ENCODE peak calls at places on chromosome 19, in nine cellular contexts. C is heart right ventricle, Z is cardiac muscle cell, K is pancreas, E is sigmoid colon, X is neural progenitor cell, O is ovary, P is A673, N is breast epithelium. A is an unnamed sample. For H3K4me1, the result is how much of the 10 kb centered on the place peaks cover.

GRCh38 chr19:50649433-50650391 is at the start of gene C19orf81:
- DNase-seq in C (no peak), Z (peak), K (no peak), E (no peak), X (peak), O (no peak), P (peak), N (no peak), A (no peak)

GRCh38 chr19:54325194-54325621 is 12.2 kb upstream of the LILRA5 start:
- DNase-seq in C (no peak), Z (peak), K (no peak), E (no peak), X (peak), O (no peak), P (peak), N (no peak), A (no peak)

GRCh38 chr19:23777216-23777615 is 18.5 kb upstream of the ZNF681 start:
- DNase-seq in C (no peak), Z (no peak), K (no peak), E (no peak), X (no peak), O (no peak), P (no peak), N (no peak), A (no peak)

GRCh38 chr19:1467512-1468273 is 11.3 kb downstream of the C19orf25 start:
- DNase-seq in C (no peak), Z (no peak), K (peak), E (no peak), X (peak), O (no peak), P (no peak), N (no peak), A (no peak)

GRCh38 chr19:41323023-41323422 is 13.1 kb downstream of the CCDC97 start:
- DNase-seq in C (no peak), Z (no peak), K (no peak), E (peak), X (no peak), O (peak), P (no peak), N (no peak), A (no peak)

GRCh38 chr19:34690372-34690771 is 12.9 kb downstream of the ZNF302 start:
- DNase-seq in C (no peak), Z (no peak), K (no peak), E (no peak), X (no peak), O (no peak), P (no peak), N (no peak), A (no peak)

GRCh38 chr19:50644315-50644915 is 4.7 kb upstream of the SYT3 start:
- DNase-seq in C (no peak), Z (no peak), K (no peak), E (no peak), X (no peak), O (no peak), P (no peak), N (no peak), A (no peak)

GRCh38 chr19:49338691-49339363 is 3.6 kb downstream of the CD37 start:
- DNase-seq in C (peak), Z (peak), K (peak), E (peak), X (peak), O (peak), P (peak), N (peak), A (peak)

GRCh38 chr19:33424181-33424580 is 50.7 kb downstream of the CEBPG start:
- DNase-seq in C (no peak), Z (no peak), K (no peak), E (no peak), X (no peak), O (no peak), P (no peak), N (no peak), A (no peak)

GRCh38 chr19:11375143-11375948 is 880 bp downstream of the SWSAP1 start:
- DNase-seq in C (peak), Z (peak), K (peak), E (peak), X (peak), O (peak), P (peak), N (peak), A (peak)

GRCh38 chr19:13103961-13104847 is 1.5 kb upstream of the LYL1 start:
- DNase-seq in C (peak), Z (peak), K (peak), E (peak), X (peak), O (peak), P (no peak), N (no peak), A (no peak)

GRCh38 chr19:30780032-30780431 is 407.8 kb downstream of the ZNF536 start:
- DNase-seq in C (no peak), Z (no peak), K (no peak), E (no peak), X (no peak), O (no peak), P (peak), N (peak), A (no peak)

GRCh38 chr19:55670280-55671053 is 4.6 kb upstream of the EPN1 start:
- DNase-seq in C (no peak), Z (no peak), K (peak), E (peak), X (peak), O (peak), P (peak), N (no peak), A (no peak)

GRCh38 chr19:55212447-55212846 is 3.1 kb upstream of the PTPRH start:
- DNase-seq in C (no peak), Z (no peak), K (no peak), E (no peak), X (no peak), O (no peak), P (peak), N (no peak), A (no peak)

GRCh38 chr19:47331931-47332547 is at the start of gene C5AR2:
- DNase-seq in C (no peak), Z (no peak), K (no peak), E (no peak), X (no peak), O (no peak), P (no peak), N (no peak), A (no peak)

GRCh38 chr19:10891360-10892108 is 20.2 kb downstream of the CARM1 start:
- DNase-seq in C (no peak), Z (no peak), K (no peak), E (no peak), X (no peak), O (no peak), P (no peak), N (peak), A (peak)

GRCh38 chr19:36488816-36489138 is 584 bp downstream of the ZNF566 start:
- DNase-seq in C (peak), Z (peak), K (peak), E (no peak), X (peak), O (no peak), P (peak), N (no peak), A (no peak)

GRCh38 chr19:57269515-57270250 is 10.6 kb upstream of the ZNF460 start:
- DNase-seq in C (no peak), Z (no peak), K (no peak), E (no peak), X (no peak), O (no peak), P (peak), N (no peak), A (no peak)

GRCh38 chr19:9735986-9736385 is 32.6 kb downstream of the ZNF846 start:
- DNase-seq in C (no peak), Z (no peak), K (no peak), E (no peak), X (no peak), O (no peak), P (no peak), N (no peak), A (no peak)

GRCh38 chr19:51172223-51172622 is 30.1 kb downstream of the SIGLEC7 start:
- DNase-seq in C (no peak), Z (no peak), K (no peak), E (no peak), X (no peak), O (no peak), P (no peak), N (no peak), A (no peak)

GRCh38 chr19:3986260-3987041 is 1.2 kb upstream of the EEF2 start:
- DNase-seq in C (peak), Z (peak), K (no peak), E (no peak), X (peak), O (no peak), P (peak), N (peak), A (no peak)

GRCh38 chr19:35975608-35976214 is 19.3 kb upstream of the SDHAF1 start:
- DNase-seq in C (no peak), Z (peak), K (no peak), E (no peak), X (peak), O (no peak), P (no peak), N (no peak), A (no peak)

GRCh38 chr19:14021474-14021873 is 6.5 kb upstream of the RLN3 start:
- DNase-seq in C (no peak), Z (no peak), K (no peak), E (no peak), X (peak), O (no peak), P (peak), N (no peak), A (no peak)

GRCh38 chr19:56642711-56643459 is at the start of gene SMIM17:
- DNase-seq in C (no peak), Z (no peak), K (no peak), E (no peak), X (no peak), O (no peak), P (no peak), N (no peak), A (no peak)

GRCh38 chr19:17069249-17069648 is 6.0 kb downstream of the HAUS8 start:
- DNase-seq in C (no peak), Z (peak), K (no peak), E (no peak), X (no peak), O (no peak), P (no peak), N (no peak), A (no peak)
- TF ChIP-seq CTCF in C (no peak), Z (no peak), K (no peak), E (no peak), X (no peak), O (no peak), P (no peak), N (no peak), A (no peak)

DNA sequence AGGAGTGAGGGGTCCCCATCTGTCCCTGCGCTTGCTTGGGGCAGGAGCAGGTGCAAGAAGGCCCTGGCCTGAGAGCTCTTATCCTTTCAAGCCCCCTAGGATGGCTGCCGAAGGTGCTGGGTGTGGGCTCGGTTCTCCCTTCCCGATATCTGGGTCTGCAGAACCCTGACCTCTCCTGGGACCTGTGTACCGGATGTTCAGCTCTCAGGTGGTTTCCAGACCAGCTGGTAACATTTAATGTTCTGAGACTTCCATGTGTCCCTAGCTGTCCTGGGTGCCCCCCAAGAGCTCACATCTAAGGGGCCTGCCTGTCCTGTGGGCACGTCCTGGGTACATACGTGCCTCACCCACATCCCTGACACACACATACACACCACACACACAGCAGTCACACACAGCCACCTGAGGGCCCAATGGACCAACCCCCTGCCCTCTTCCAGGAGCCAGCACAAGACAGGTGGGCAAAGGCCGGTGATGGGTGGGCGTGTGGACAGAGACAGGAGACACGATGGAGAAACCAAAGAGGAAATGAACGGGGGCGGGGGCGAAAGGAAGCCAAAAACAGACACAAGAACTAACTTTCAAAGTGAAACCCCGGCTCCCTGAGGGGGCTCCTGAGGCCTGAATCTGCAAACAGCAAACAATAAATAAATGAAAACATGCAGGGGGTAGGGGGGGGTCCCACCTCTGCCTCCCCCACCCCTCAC is 124.3 kb downstream of the PTPRS start:
- DNase-seq in C (no peak), Z (no peak), K (no peak), E (no peak), X (no peak), O (no peak), P (no peak), N (no peak), A (no peak)
- H3K4me1 ChIP-seq in C (under half), Z (under half), K (under half), E (under half), X (under half), O (under half), P (under half), N (under half), A (under half)

GRCh38 chr19:2478324-2478755 is 2.4 kb downstream of the GADD45B start:
- DNase-seq in C (peak), Z (peak), K (peak), E (peak), X (peak), O (peak), P (peak), N (peak), A (peak)
- TF ChIP-seq CTCF in C (no peak), Z (peak), K (no peak), E (peak), X (peak), O (peak), P (peak), N (peak), A (peak)

DNA sequence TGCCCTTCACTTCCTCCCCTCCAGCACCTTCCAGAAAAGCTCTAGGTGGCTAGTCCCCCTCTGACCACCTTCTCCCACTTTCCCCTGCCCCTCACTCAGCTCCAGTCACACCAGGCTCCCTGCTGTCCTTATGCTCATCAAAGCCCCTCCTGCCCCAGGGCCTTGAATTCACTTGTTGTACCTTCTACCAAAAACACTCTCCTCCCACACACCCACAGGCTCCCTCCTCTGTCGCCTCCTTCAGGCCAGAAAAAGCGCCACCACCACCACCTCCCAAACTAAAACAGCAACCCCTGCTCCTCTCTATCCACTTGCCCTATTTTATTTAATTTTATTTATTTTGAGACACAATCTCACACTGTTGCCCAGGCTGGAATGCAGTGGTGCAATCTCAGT is 4.8 kb upstream of the CEACAM16 start:
- DNase-seq in C (no peak), Z (no peak), K (no peak), E (no peak), X (no peak), O (no peak), P (peak), N (no peak), A (no peak)
- H3K4me1 ChIP-seq in C (under half), Z (under half), K (under half), E (under half), X (under half), O (under half), P (under half), N (under half), A (under half)

A was measured in prostate gland.